ENCODE peak calls at places on chromosomes 13 and 19, in nine cellular contexts. One of them, this sample, is unnamed.

GRCh38 chr19:21483589-21484170 is 21.7 kb upstream of the ZNF429 start:
- DNase-seq in pancreas: peak
- DNase-seq in IMR-90: no peak
- DNase-seq in dorsolateral prefrontal cortex: no peak
- DNase-seq in cardiac muscle cell: peak
- DNase-seq in Caco-2: no peak
- DNase-seq in stomach: peak
- DNase-seq in psoas muscle: peak
- DNase-seq in thoracic aorta: no peak
- DNase-seq in this sample: peak

GRCh38 chr13:113930711-113931637 is 42.9 kb downstream of the C13orf46 start:
- DNase-seq in pancreas: peak
- DNase-seq in IMR-90: no peak
- DNase-seq in dorsolateral prefrontal cortex: no peak
- DNase-seq in cardiac muscle cell: no peak
- DNase-seq in Caco-2: peak
- DNase-seq in stomach: peak
- DNase-seq in psoas muscle: no peak
- DNase-seq in thoracic aorta: peak
- DNase-seq in this sample: no peak

GRCh38 chr19:42268142-42268703 is 829 bp upstream of the CIC start:
- DNase-seq in pancreas: peak
- DNase-seq in IMR-90: peak
- DNase-seq in dorsolateral prefrontal cortex: peak
- DNase-seq in cardiac muscle cell: peak
- DNase-seq in Caco-2: peak
- DNase-seq in stomach: peak
- DNase-seq in psoas muscle: peak
- DNase-seq in thoracic aorta: peak
- DNase-seq in this sample: peak

GRCh38 chr19:54191671-54192453 is 754 bp downstream of the TSEN34 start:
- DNase-seq in pancreas: peak
- DNase-seq in IMR-90: peak
- DNase-seq in dorsolateral prefrontal cortex: no peak
- DNase-seq in cardiac muscle cell: no peak
- DNase-seq in Caco-2: no peak
- DNase-seq in stomach: no peak
- DNase-seq in psoas muscle: peak
- DNase-seq in thoracic aorta: no peak
- DNase-seq in this sample: no peak

GRCh38 chr19:49579947-49580263 is 451 bp downstream of the NOSIP start:
- DNase-seq in pancreas: no peak
- DNase-seq in IMR-90: no peak
- DNase-seq in dorsolateral prefrontal cortex: no peak
- DNase-seq in cardiac muscle cell: no peak
- DNase-seq in Caco-2: no peak
- DNase-seq in stomach: no peak
- DNase-seq in psoas muscle: no peak
- DNase-seq in thoracic aorta: no peak
- DNase-seq in this sample: no peak

GRCh38 chr19:45040059-45040767 is 1.4 kb downstream of the CLASRP start:
- DNase-seq in pancreas: no peak
- DNase-seq in IMR-90: no peak
- DNase-seq in dorsolateral prefrontal cortex: no peak
- DNase-seq in cardiac muscle cell: no peak
- DNase-seq in Caco-2: no peak
- DNase-seq in stomach: no peak
- DNase-seq in psoas muscle: no peak
- DNase-seq in thoracic aorta: no peak
- DNase-seq in this sample: no peak

GRCh38 chr13:101649490-101650126 is 197.1 kb downstream of the ITGBL1 start:
- DNase-seq in pancreas: no peak
- DNase-seq in IMR-90: peak
- DNase-seq in dorsolateral prefrontal cortex: no peak
- DNase-seq in cardiac muscle cell: peak
- DNase-seq in Caco-2: no peak
- DNase-seq in stomach: no peak
- DNase-seq in psoas muscle: no peak
- DNase-seq in thoracic aorta: no peak
- DNase-seq in this sample: no peak

GRCh38 chr13:110126391-110126961 is 180.5 kb downstream of the COL4A1 start:
- DNase-seq in pancreas: no peak
- DNase-seq in IMR-90: peak
- DNase-seq in dorsolateral prefrontal cortex: no peak
- DNase-seq in cardiac muscle cell: peak
- DNase-seq in Caco-2: no peak
- DNase-seq in stomach: no peak
- DNase-seq in psoas muscle: peak
- DNase-seq in thoracic aorta: no peak
- DNase-seq in this sample: no peak

GRCh38 chr19:44640518-44640917 is 3.2 kb upstream of the PVR start:
- DNase-seq in pancreas: no peak
- DNase-seq in IMR-90: peak
- DNase-seq in dorsolateral prefrontal cortex: no peak
- DNase-seq in cardiac muscle cell: peak
- DNase-seq in Caco-2: no peak
- DNase-seq in stomach: no peak
- DNase-seq in psoas muscle: no peak
- DNase-seq in thoracic aorta: no peak
- DNase-seq in this sample: no peak

GRCh38 chr13:46182491-46182877 is 507 bp upstream of the LCP1 start:
- DNase-seq in pancreas: no peak
- DNase-seq in IMR-90: no peak
- DNase-seq in dorsolateral prefrontal cortex: no peak
- DNase-seq in cardiac muscle cell: no peak
- DNase-seq in Caco-2: no peak
- DNase-seq in stomach: no peak
- DNase-seq in psoas muscle: no peak
- DNase-seq in thoracic aorta: no peak
- DNase-seq in this sample: no peak

GRCh38 chr19:31567776-31568175 is 218.5 kb upstream of the TSHZ3 start:
- DNase-seq in pancreas: no peak
- DNase-seq in IMR-90: no peak
- DNase-seq in dorsolateral prefrontal cortex: no peak
- DNase-seq in cardiac muscle cell: no peak
- DNase-seq in Caco-2: no peak
- DNase-seq in stomach: no peak
- DNase-seq in psoas muscle: no peak
- DNase-seq in thoracic aorta: no peak
- DNase-seq in this sample: no peak

GRCh38 chr13:21511841-21512240 is 52.7 kb upstream of the ZDHHC20 start:
- DNase-seq in pancreas: no peak
- DNase-seq in IMR-90: peak
- DNase-seq in dorsolateral prefrontal cortex: no peak
- DNase-seq in cardiac muscle cell: no peak
- DNase-seq in Caco-2: no peak
- DNase-seq in stomach: no peak
- DNase-seq in psoas muscle: no peak
- DNase-seq in thoracic aorta: no peak
- DNase-seq in this sample: no peak

DNA sequence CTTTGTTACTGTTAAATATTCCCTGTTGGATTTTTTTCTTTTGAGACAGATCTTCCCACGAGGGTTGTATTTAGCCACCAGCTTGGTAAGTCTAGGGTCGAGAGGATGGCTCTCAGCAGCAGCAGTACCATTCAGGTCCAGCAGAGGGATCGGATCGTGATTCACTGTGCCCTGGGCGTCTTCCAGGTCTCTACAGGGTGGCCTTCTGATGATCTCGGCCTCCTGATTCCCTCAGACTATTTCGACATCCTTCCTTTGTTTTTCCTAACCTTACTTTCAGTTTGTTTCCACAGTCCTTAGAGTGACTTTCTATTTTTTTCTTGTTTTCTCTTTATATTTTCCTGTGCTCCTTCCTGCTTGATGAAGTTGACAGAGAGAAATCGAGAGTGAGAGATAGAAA is 1436.9 kb downstream of the UQCRFS1 start:
- DNase-seq in pancreas: no peak
- DNase-seq in IMR-90: peak
- DNase-seq in dorsolateral prefrontal cortex: no peak
- DNase-seq in cardiac muscle cell: peak
- DNase-seq in Caco-2: peak
- DNase-seq in stomach: no peak
- DNase-seq in psoas muscle: no peak
- DNase-seq in thoracic aorta: no peak
- DNase-seq in this sample: no peak
- TF ChIP-seq CTCF in pancreas: no peak
- TF ChIP-seq CTCF in IMR-90: no peak
- TF ChIP-seq CTCF in dorsolateral prefrontal cortex: no peak
- TF ChIP-seq CTCF in cardiac muscle cell: peak
- TF ChIP-seq CTCF in Caco-2: no peak
- TF ChIP-seq CTCF in stomach: no peak
- TF ChIP-seq CTCF in psoas muscle: peak
- TF ChIP-seq CTCF in thoracic aorta: no peak
- TF ChIP-seq CTCF in this sample: no peak

GRCh38 chr19:1845642-1846041 is 2.6 kb downstream of the REXO1 start:
- DNase-seq in pancreas: no peak
- DNase-seq in IMR-90: no peak
- DNase-seq in dorsolateral prefrontal cortex: no peak
- DNase-seq in cardiac muscle cell: no peak
- DNase-seq in Caco-2: no peak
- DNase-seq in stomach: no peak
- DNase-seq in psoas muscle: no peak
- DNase-seq in thoracic aorta: no peak
- DNase-seq in this sample: no peak

GRCh38 chr19:1843116-1843515 is 5.2 kb downstream of the REXO1 start:
- DNase-seq in pancreas: no peak
- DNase-seq in IMR-90: no peak
- DNase-seq in dorsolateral prefrontal cortex: no peak
- DNase-seq in cardiac muscle cell: no peak
- DNase-seq in Caco-2: no peak
- DNase-seq in stomach: no peak
- DNase-seq in psoas muscle: no peak
- DNase-seq in thoracic aorta: no peak
- DNase-seq in this sample: no peak

GRCh38 chr19:1844536-1845515 is 3.5 kb downstream of the REXO1 start:
- DNase-seq in pancreas: no peak
- DNase-seq in IMR-90: no peak
- DNase-seq in dorsolateral prefrontal cortex: no peak
- DNase-seq in cardiac muscle cell: no peak
- DNase-seq in Caco-2: no peak
- DNase-seq in stomach: no peak
- DNase-seq in psoas muscle: peak
- DNase-seq in thoracic aorta: no peak
- DNase-seq in this sample: no peak

GRCh38 chr19:1841209-1841924 is 6.9 kb downstream of the REXO1 start:
- DNase-seq in pancreas: no peak
- DNase-seq in IMR-90: no peak
- DNase-seq in dorsolateral prefrontal cortex: no peak
- DNase-seq in cardiac muscle cell: no peak
- DNase-seq in Caco-2: no peak
- DNase-seq in stomach: no peak
- DNase-seq in psoas muscle: no peak
- DNase-seq in thoracic aorta: no peak
- DNase-seq in this sample: no peak

DNA sequence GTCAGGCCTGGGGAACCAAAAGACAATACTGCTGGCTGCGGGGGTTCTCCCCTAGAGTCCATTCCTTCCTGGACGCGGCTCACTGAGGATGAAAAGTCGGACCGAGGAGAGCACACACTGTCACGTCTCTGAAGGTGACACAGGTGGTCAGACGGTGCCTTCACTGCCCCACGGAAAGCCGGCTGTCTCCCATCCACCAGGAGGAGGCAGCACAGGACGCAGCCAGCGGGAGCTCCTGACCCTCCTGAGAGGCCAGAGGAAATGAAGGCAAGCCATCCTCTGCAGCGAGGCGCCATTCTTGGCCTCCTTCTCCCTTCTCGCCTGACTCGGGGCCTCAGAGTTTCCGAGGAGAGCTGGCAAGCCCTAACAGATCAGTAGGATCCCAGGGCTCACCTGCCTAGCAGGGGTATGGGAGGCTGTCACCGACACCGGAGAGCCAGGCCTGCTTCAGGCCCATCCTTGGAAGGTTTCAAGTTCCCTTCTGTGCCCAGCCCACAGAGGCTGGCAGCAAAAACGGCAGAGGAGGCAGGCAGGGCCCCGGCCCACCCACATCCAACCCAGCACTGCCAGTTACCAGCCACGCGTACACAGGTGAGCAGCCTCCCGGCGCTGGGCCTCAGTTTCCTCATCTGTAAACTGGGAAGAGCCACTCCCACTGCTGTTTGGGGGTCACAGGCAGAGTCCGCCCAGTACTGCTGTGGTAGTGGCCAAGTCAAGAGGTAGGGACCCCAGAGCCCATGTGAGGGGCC is 4.5 kb downstream of the REXO1 start:
- DNase-seq in pancreas: no peak
- DNase-seq in IMR-90: no peak
- DNase-seq in dorsolateral prefrontal cortex: no peak
- DNase-seq in cardiac muscle cell: no peak
- DNase-seq in Caco-2: no peak
- DNase-seq in stomach: no peak
- DNase-seq in psoas muscle: no peak
- DNase-seq in thoracic aorta: no peak
- DNase-seq in this sample: no peak
- H3K4me3 ChIP-seq in pancreas: no peak
- H3K4me3 ChIP-seq in IMR-90: no peak
- H3K4me3 ChIP-seq in dorsolateral prefrontal cortex: no peak
- H3K4me3 ChIP-seq in cardiac muscle cell: no peak
- H3K4me3 ChIP-seq in Caco-2: no peak
- H3K4me3 ChIP-seq in stomach: no peak
- H3K4me3 ChIP-seq in psoas muscle: no peak
- H3K4me3 ChIP-seq in thoracic aorta: no peak
- H3K4me3 ChIP-seq in this sample: no peak

DNA sequence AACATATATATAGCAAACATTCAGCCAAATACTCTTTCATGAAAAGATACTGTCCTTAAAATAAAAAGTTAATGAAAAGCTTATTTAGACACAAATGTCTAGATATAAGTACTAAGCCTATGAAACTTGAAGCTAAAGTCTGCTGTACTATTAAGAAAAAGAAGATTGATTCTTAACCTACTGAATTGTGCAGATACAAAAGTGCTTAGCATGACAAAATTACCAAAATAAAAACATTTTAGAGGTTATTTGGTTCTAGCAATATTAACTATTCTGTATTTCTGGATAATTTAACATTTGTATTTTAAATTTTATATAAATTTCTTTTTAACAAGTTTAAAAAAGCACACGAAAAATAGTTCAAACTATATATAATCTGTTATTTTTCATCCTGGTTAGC is 8.8 kb downstream of the RNF6 start:
- DNase-seq in pancreas: no peak
- DNase-seq in IMR-90: no peak
- DNase-seq in dorsolateral prefrontal cortex: no peak
- DNase-seq in cardiac muscle cell: no peak
- DNase-seq in Caco-2: no peak
- DNase-seq in stomach: no peak
- DNase-seq in psoas muscle: no peak
- DNase-seq in thoracic aorta: no peak
- DNase-seq in this sample: no peak
- TF ChIP-seq CTCF in pancreas: no peak
- TF ChIP-seq CTCF in IMR-90: no peak
- TF ChIP-seq CTCF in dorsolateral prefrontal cortex: no peak
- TF ChIP-seq CTCF in cardiac muscle cell: no peak
- TF ChIP-seq CTCF in Caco-2: no peak
- TF ChIP-seq CTCF in stomach: no peak
- TF ChIP-seq CTCF in psoas muscle: no peak
- TF ChIP-seq CTCF in thoracic aorta: no peak
- TF ChIP-seq CTCF in this sample: no peak

DNA sequence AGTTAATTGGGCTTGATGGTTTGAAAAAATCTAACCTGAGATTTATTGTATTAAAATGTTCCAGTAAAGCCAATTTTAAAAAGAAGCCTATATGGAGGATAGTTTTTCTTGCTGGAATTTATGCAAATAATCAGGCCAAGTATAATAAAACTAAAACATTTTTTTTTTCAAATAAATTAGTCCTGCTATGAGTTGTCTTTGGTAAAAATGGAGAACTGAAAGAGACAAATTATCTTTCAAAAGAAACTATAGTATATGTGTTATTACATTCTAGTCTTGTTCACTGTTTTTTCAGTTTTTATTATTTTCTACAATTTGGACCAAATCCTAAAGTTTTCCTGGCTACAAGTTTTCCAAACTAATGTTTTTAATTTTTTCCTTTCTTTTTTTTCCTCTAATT is 468.9 kb downstream of the UQCRFS1 start:
- DNase-seq in pancreas: no peak
- DNase-seq in IMR-90: no peak
- DNase-seq in dorsolateral prefrontal cortex: no peak
- DNase-seq in cardiac muscle cell: no peak
- DNase-seq in Caco-2: no peak
- DNase-seq in stomach: no peak
- DNase-seq in psoas muscle: no peak
- DNase-seq in thoracic aorta: no peak
- DNase-seq in this sample: no peak
- H3K4me3 ChIP-seq in pancreas: no peak
- H3K4me3 ChIP-seq in IMR-90: no peak
- H3K4me3 ChIP-seq in dorsolateral prefrontal cortex: no peak
- H3K4me3 ChIP-seq in cardiac muscle cell: no peak
- H3K4me3 ChIP-seq in Caco-2: no peak
- H3K4me3 ChIP-seq in stomach: no peak
- H3K4me3 ChIP-seq in psoas muscle: no peak
- H3K4me3 ChIP-seq in thoracic aorta: no peak
- H3K4me3 ChIP-seq in this sample: no peak